ENCODE peak calls at places on chromosomes 7 and 10, in seven cellular contexts. B, Q, L, S, C, I and G are unnamed samples.

GRCh38 chr10:113385021-113385975 is 167.6 kb upstream of the HABP2 start:
- DNase-seq in S (peak; percentile 88), I (peak; percentile 87), L (peak; percentile 94), Q (peak; percentile 81), C (peak; percentile 79), B (peak; percentile 95), G (peak; percentile 63)

GRCh38 chr10:34732926-34733325 is 82.2 kb downstream of the PARD3 start:
- DNase-seq in Q (no peak), L (peak; percentile 75), C (no peak), S (no peak), B (no peak), I (no peak), G (no peak)

GRCh38 chr10:127123626-127124025 is 72.8 kb downstream of the INSYN2A start:
- DNase-seq in S (no peak), C (no peak), L (no peak), Q (no peak), I (no peak), B (no peak), G (no peak)

GRCh38 chr10:119655566-119656001 is 4.4 kb downstream of the BAG3 start:
- DNase-seq in L (peak; percentile 94), Q (peak; percentile 33), B (peak; percentile 77), C (peak; percentile 52), I (no peak), S (no peak), G (peak; percentile 30)

GRCh38 chr7:100430450-100431285 is 1.0 kb downstream of the MEPCE start:
- DNase-seq in B (peak; percentile 76), S (peak; percentile 47), L (peak; percentile 55), I (no peak), Q (no peak), C (peak; percentile 29), G (no peak)

GRCh38 chr10:17836917-17837316 is 27.8 kb downstream of the MRC1 start:
- DNase-seq in Q (peak; percentile 61), S (peak; percentile 11), B (no peak), I (no peak), C (peak; percentile 60), L (peak; percentile 75), G (peak; percentile 2)

GRCh38 chr10:5665380-5666323 is 743 bp downstream of the ASB13 start:
- DNase-seq in L (peak; percentile 56), Q (no peak), I (peak; percentile 73), C (peak; percentile 37), S (peak; percentile 54), B (no peak), G (no peak)

GRCh38 chr10:70442332-70442988 is 979 bp upstream of the NODAL start:
- DNase-seq in B (no peak), C (peak; percentile 46), S (no peak), L (no peak), Q (no peak), I (no peak), G (no peak)

GRCh38 chr7:88147949-88148348 is 71.9 kb downstream of the SRI start:
- DNase-seq in L (no peak), B (no peak), S (no peak), Q (no peak), C (no peak), I (no peak), G (no peak)

GRCh38 chr10:124647421-124648130 is 96.6 kb downstream of the FAM53B start:
- DNase-seq in B (peak; percentile 80), S (peak; percentile 35), Q (peak; percentile 65), L (peak; percentile 74), C (peak; percentile 79), I (peak; percentile 85), G (no peak)

GRCh38 chr10:75404023-75404334 is 2.4 kb upstream of the ZNF503 start:
- DNase-seq in L (no peak), Q (no peak), S (no peak), I (no peak), B (no peak), C (no peak), G (no peak)

GRCh38 chr10:16828731-16829175 is 11.5 kb upstream of the RSU1 start:
- DNase-seq in C (peak; percentile 10), B (peak; percentile 75), I (no peak), Q (no peak), S (peak; percentile 64), L (peak; percentile 90), G (no peak)

GRCh38 chr7:85659364-85659763 is 472.5 kb upstream of the SEMA3D start:
- DNase-seq in L (peak; percentile 61), S (no peak), B (no peak), C (no peak), I (no peak), Q (no peak), G (no peak)

GRCh38 chr10:123136221-123136805 is 543 bp downstream of the HMX3 start:
- DNase-seq in L (no peak), S (no peak), Q (no peak), I (no peak), C (no peak), B (no peak), G (no peak)

GRCh38 chr10:111546216-111546615 is 469.4 kb downstream of the ADRA2A start:
- DNase-seq in Q (no peak), C (no peak), I (no peak), S (no peak), B (no peak), L (no peak), G (no peak)

GRCh38 chr10:28796606-28797512 is 119.5 kb downstream of the BAMBI start:
- DNase-seq in B (peak; percentile 81), Q (peak; percentile 34), I (no peak), L (peak; percentile 0), S (peak; percentile 77), C (peak; percentile 24), G (peak; percentile 26)

DNA sequence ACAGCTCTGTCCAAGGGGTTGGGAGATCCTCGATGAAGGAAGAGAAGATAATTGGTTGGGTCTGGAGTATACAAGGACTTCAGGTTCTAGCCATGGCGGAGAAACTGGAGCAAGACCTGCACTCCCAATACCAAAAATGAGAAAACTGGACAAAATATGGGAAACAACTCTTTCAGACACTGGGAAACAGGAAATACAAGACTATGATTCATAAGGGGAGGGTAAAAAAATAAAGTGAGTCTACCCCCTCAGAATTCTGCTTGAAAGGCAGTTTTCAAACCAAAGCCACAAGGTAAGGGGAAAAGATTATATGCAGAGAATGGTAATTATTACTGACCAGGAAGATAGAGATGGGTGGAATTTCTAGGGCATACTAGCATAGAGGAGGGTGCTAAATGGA is 10.2 kb upstream of the SEC61G start:
- DNase-seq in L (peak; percentile 34), S (no peak), I (no peak), B (no peak), Q (no peak), C (no peak), G (no peak)
- H3K27ac ChIP-seq in L (no peak overlapping the region), S (no peak overlapping the region), I (no peak overlapping the region), B (no peak overlapping the region), Q (no peak overlapping the region), C (no peak overlapping the region), G (no peak overlapping the region)

DNA sequence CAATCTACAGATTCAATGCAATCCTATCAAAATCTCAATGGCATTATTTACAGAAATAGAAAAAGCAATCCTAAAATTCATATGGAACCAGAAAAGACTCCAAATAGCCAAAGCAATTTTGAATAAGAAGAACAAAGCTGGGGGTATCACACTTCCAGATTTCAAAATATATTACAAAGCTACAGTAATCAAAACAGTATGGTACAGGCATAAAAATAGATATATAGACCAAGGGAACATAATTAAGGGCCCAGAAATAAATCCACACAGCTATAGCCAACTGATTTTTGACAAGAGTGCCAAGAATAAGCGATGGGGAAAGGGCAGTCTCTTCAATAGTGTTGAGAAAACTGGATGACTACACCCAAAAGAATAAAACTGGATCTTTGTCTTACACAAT is 251.9 kb upstream of the FOXK1 start:
- DNase-seq in I (no peak), B (no peak), S (no peak), C (no peak), Q (no peak), L (no peak), G (no peak)
- H3K9me3 ChIP-seq in I (peaks cover 5% of the 10 kb centered on the region), B (peaks cover 11% of the 10 kb centered on the region), S (no peaks in the 10 kb centered on the region), C (no peaks in the 10 kb centered on the region), Q (peaks cover 6% of the 10 kb centered on the region), L (no peaks in the 10 kb centered on the region), G (peaks cover 32% of the 10 kb centered on the region)

DNA sequence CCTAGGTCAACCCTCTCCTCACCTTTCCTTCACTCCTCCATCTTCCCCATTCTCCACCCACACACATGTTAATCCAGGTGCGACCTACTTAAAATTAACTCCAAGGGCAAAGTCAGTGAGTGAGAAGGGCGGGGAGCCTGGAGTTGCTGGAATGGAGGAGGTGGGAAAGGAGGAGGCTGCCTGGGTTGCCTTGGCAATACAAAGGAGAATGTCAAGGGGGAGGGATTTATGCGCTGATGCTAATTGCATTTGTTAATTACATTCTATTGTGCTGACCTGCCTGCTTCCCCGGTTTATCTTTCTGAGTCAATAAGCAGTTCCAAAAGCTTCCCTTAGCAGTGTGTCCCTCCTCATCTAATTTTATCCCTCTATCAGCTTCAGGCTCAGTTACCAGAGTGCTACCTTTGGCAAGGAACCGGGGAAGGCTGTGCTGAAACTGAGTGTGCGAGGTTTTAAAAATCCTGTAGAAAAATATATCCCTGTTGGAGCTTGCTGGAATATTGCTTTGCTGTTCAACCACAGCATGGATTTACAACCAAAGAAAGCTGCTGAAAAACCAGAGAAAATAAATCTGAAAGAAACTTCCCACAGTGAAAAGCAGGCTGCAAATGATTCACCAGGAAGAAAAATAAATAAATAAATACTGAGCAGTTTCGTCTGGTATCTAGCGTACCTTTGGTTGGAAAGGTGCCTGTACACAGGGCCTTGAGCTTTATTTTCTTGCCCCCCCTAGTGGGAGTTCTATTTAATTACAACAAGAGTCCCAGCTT is 113.2 kb upstream of the DGKB start:
- DNase-seq in L (peak; percentile 75), S (peak; percentile 30), Q (peak; percentile 27), C (no peak), B (no peak), I (no peak), G (peak; percentile 27)
- H3K4me3 ChIP-seq in L (peak overlapping the region; percentile 31), S (no peak overlapping the region), Q (peak overlapping the region; percentile 18), C (no peak overlapping the region), B (no peak overlapping the region), I (no peak overlapping the region), G (peak overlapping the region; percentile 10)

DNA sequence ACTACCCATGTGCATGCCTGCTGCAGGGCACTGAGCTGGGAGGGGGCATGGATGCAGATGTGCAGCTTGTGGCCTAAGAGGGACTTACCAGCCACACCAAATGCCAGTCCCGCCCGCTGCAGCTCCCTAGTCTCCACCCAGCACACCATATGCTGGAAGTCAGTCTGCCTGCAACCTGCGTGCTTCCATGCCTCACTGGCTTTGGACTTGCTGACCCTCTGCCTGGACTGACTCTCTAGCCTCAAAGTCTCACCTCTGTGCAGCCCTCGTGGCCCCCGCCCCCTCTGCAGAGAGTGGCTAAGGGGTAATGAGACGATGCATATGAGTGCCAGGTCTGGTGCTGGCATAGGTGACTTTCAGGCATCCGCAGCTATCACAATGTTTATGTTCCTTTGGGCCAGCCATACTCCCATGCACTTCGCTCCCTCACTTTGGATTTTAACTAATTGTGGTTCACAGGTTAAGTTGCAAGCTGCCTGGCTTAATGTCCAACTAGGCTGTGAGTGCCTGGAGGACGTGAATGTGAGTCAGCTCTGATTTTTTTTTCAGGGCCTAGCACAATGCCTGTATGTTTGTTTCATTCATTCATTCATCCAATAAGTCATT is 21.7 kb downstream of the TRIM8 start:
- DNase-seq in S (no peak), Q (no peak), I (peak; percentile 20), L (no peak), B (no peak), C (no peak), G (no peak)
- H3K27ac ChIP-seq in S (no peak overlapping the region), Q (no peak overlapping the region), I (no peak overlapping the region), L (no peak overlapping the region), B (no peak overlapping the region), C (no peak overlapping the region), G (no peak overlapping the region)

DNA sequence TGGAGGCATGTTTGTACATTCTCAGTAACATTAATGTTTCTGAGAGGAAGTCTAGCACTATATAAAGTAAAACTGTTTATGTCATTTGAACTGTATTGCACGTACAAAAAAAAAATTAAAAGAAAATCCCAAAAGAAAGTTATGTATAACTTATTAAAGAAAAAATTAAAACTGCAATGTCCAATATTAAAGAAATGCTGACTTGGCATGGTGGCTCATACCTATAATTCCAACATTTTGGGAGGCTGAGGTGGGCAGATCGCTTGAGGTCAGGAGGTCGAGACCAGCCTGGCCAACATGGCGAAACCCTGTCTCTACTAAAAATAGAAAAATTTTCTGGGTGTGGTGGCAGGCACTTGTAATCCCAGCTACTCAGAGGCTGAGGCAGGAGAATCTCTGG is 178.7 kb upstream of the VIPR2 start:
- DNase-seq in C (no peak), L (no peak), I (no peak), S (no peak), B (no peak), Q (no peak), G (no peak)
- H3K9me3 ChIP-seq in C (peaks cover 10% of the 10 kb centered on the region), L (no peaks in the 10 kb centered on the region), I (peaks cover 4% of the 10 kb centered on the region), S (no peaks in the 10 kb centered on the region), B (peaks cover 14% of the 10 kb centered on the region), Q (peaks cover 6% of the 10 kb centered on the region), G (peaks cover 24% of the 10 kb centered on the region)